ENCODE peak calls at places on chromosomes 7 and 10, in five cellular contexts. One of them, this sample, is unnamed.

GRCh38 chr7:151696738-151697514 is 177.2 kb upstream of the RHEB start:
- DNase-seq in posterior cingulate gyrus: no peak
- DNase-seq in WTC11: peak; percentile 52
- DNase-seq in aorta: no peak
- DNase-seq in CD8-positive, alpha-beta memory T cell: no peak
- DNase-seq in this sample: no peak

GRCh38 chr7:137574836-137575235 is 231.3 kb upstream of the PTN start:
- DNase-seq in posterior cingulate gyrus: no peak
- DNase-seq in WTC11: no peak
- DNase-seq in aorta: no peak
- DNase-seq in CD8-positive, alpha-beta memory T cell: no peak
- DNase-seq in this sample: no peak

GRCh38 chr10:76382381-76382851 is 951.0 kb downstream of the LRMDA start:
- DNase-seq in posterior cingulate gyrus: no peak
- DNase-seq in WTC11: no peak
- DNase-seq in aorta: no peak
- DNase-seq in CD8-positive, alpha-beta memory T cell: no peak
- DNase-seq in this sample: no peak

GRCh38 chr7:1432411-1433082 is 26.7 kb downstream of the MICALL2 start:
- DNase-seq in posterior cingulate gyrus: peak; percentile 76
- DNase-seq in WTC11: peak; percentile 89
- DNase-seq in aorta: peak; percentile 79
- DNase-seq in CD8-positive, alpha-beta memory T cell: peak; percentile 74
- DNase-seq in this sample: peak; percentile 86

GRCh38 chr7:63789378-63790176 is 209.1 kb upstream of the ZNF722 start:
- DNase-seq in posterior cingulate gyrus: no peak
- DNase-seq in WTC11: no peak
- DNase-seq in aorta: no peak
- DNase-seq in CD8-positive, alpha-beta memory T cell: no peak
- DNase-seq in this sample: peak; percentile 66

GRCh38 chr10:72242675-72243074 is 26.6 kb upstream of the ASCC1 start:
- DNase-seq in posterior cingulate gyrus: peak; percentile 18
- DNase-seq in WTC11: no peak
- DNase-seq in aorta: peak; percentile 84
- DNase-seq in CD8-positive, alpha-beta memory T cell: no peak
- DNase-seq in this sample: peak; percentile 76

GRCh38 chr10:14798631-14799030 is 23.9 kb upstream of the FAM107B start:
- DNase-seq in posterior cingulate gyrus: no peak
- DNase-seq in WTC11: no peak
- DNase-seq in aorta: no peak
- DNase-seq in CD8-positive, alpha-beta memory T cell: no peak
- DNase-seq in this sample: no peak

GRCh38 chr10:133050376-133050775 is 37.3 kb upstream of the ADGRA1 start:
- DNase-seq in posterior cingulate gyrus: no peak
- DNase-seq in WTC11: no peak
- DNase-seq in aorta: no peak
- DNase-seq in CD8-positive, alpha-beta memory T cell: no peak
- DNase-seq in this sample: peak; percentile 17

GRCh38 chr10:10796061-10796773 is 221.5 kb upstream of the CELF2 start:
- DNase-seq in posterior cingulate gyrus: no peak
- DNase-seq in WTC11: no peak
- DNase-seq in aorta: no peak
- DNase-seq in CD8-positive, alpha-beta memory T cell: no peak
- DNase-seq in this sample: no peak

GRCh38 chr10:58555170-58555929 is 42.7 kb downstream of the BICC1 start:
- DNase-seq in posterior cingulate gyrus: no peak
- DNase-seq in WTC11: no peak
- DNase-seq in aorta: no peak
- DNase-seq in CD8-positive, alpha-beta memory T cell: no peak
- DNase-seq in this sample: no peak

GRCh38 chr7:135342887-135343286 is 109.2 kb downstream of the STRA8 start:
- DNase-seq in posterior cingulate gyrus: peak; percentile 37
- DNase-seq in WTC11: no peak
- DNase-seq in aorta: no peak
- DNase-seq in CD8-positive, alpha-beta memory T cell: no peak
- DNase-seq in this sample: no peak

GRCh38 chr7:157599491-157599890 is 262.7 kb downstream of the DNAJB6 start:
- DNase-seq in posterior cingulate gyrus: no peak
- DNase-seq in WTC11: no peak
- DNase-seq in aorta: no peak
- DNase-seq in CD8-positive, alpha-beta memory T cell: no peak
- DNase-seq in this sample: no peak

GRCh38 chr7:80771523-80771922 is 133.1 kb downstream of the CD36 start:
- DNase-seq in posterior cingulate gyrus: no peak
- DNase-seq in WTC11: no peak
- DNase-seq in aorta: no peak
- DNase-seq in CD8-positive, alpha-beta memory T cell: no peak
- DNase-seq in this sample: no peak

GRCh38 chr7:37495574-37496184 is 47.0 kb upstream of the ELMO1 start:
- DNase-seq in posterior cingulate gyrus: no peak
- DNase-seq in WTC11: no peak
- DNase-seq in aorta: no peak
- DNase-seq in CD8-positive, alpha-beta memory T cell: no peak
- DNase-seq in this sample: no peak

GRCh38 chr7:144763291-144763690 is 72.6 kb downstream of the TPK1 start:
- DNase-seq in posterior cingulate gyrus: no peak
- DNase-seq in WTC11: no peak
- DNase-seq in aorta: no peak
- DNase-seq in CD8-positive, alpha-beta memory T cell: no peak
- DNase-seq in this sample: no peak

GRCh38 chr7:127484954-127485353 is 92.4 kb upstream of the ZNF800 start:
- DNase-seq in posterior cingulate gyrus: no peak
- DNase-seq in WTC11: no peak
- DNase-seq in aorta: no peak
- DNase-seq in CD8-positive, alpha-beta memory T cell: no peak
- DNase-seq in this sample: no peak

GRCh38 chr10:71081912-71082311 is 130.5 kb upstream of the UNC5B start:
- DNase-seq in posterior cingulate gyrus: no peak
- DNase-seq in WTC11: peak; percentile 3
- DNase-seq in aorta: no peak
- DNase-seq in CD8-positive, alpha-beta memory T cell: no peak
- DNase-seq in this sample: no peak

GRCh38 chr7:30985756-30986155 is 22.0 kb downstream of the GHRHR start:
- DNase-seq in posterior cingulate gyrus: no peak
- DNase-seq in WTC11: no peak
- DNase-seq in aorta: no peak
- DNase-seq in CD8-positive, alpha-beta memory T cell: no peak
- DNase-seq in this sample: no peak

GRCh38 chr7:157276731-157277562 is 59.9 kb upstream of the DNAJB6 start:
- DNase-seq in posterior cingulate gyrus: no peak
- DNase-seq in WTC11: no peak
- DNase-seq in aorta: peak; percentile 72
- DNase-seq in CD8-positive, alpha-beta memory T cell: no peak
- DNase-seq in this sample: peak; percentile 80

GRCh38 chr7:156752371-156753297 is 112.1 kb downstream of the RNF32 start:
- DNase-seq in posterior cingulate gyrus: no peak
- DNase-seq in WTC11: no peak
- DNase-seq in aorta: no peak
- DNase-seq in CD8-positive, alpha-beta memory T cell: no peak
- DNase-seq in this sample: no peak

GRCh38 chr7:135111379-135111778 is 36.5 kb upstream of the TMEM140 start:
- DNase-seq in posterior cingulate gyrus: no peak
- DNase-seq in WTC11: no peak
- DNase-seq in aorta: no peak
- DNase-seq in CD8-positive, alpha-beta memory T cell: no peak
- DNase-seq in this sample: no peak

GRCh38 chr10:21849624-21850023 is 153.9 kb downstream of the DNAJC1 start:
- DNase-seq in posterior cingulate gyrus: no peak
- DNase-seq in WTC11: no peak
- DNase-seq in aorta: no peak
- DNase-seq in CD8-positive, alpha-beta memory T cell: no peak
- DNase-seq in this sample: no peak

GRCh38 chr7:50379082-50379481 is 71.1 kb downstream of the FIGNL1 start:
- DNase-seq in posterior cingulate gyrus: no peak
- DNase-seq in WTC11: peak; percentile 69
- DNase-seq in aorta: no peak
- DNase-seq in CD8-positive, alpha-beta memory T cell: no peak
- DNase-seq in this sample: no peak

GRCh38 chr7:2309889-2310331 is 4.3 kb downstream of the SNX8 start:
- DNase-seq in posterior cingulate gyrus: no peak
- DNase-seq in WTC11: peak; percentile 68
- DNase-seq in aorta: no peak
- DNase-seq in CD8-positive, alpha-beta memory T cell: no peak
- DNase-seq in this sample: no peak

GRCh38 chr10:102642553-102643345 is 1.5 kb upstream of the TRIM8 start:
- DNase-seq in posterior cingulate gyrus: peak; percentile 65
- DNase-seq in WTC11: peak; percentile 52
- DNase-seq in aorta: peak; percentile 78
- DNase-seq in CD8-positive, alpha-beta memory T cell: peak; percentile 38
- DNase-seq in this sample: peak; percentile 85

GRCh38 chr10:84696610-84697009 is 368.2 kb downstream of the CCSER2 start:
- DNase-seq in posterior cingulate gyrus: no peak
- DNase-seq in WTC11: no peak
- DNase-seq in aorta: no peak
- DNase-seq in CD8-positive, alpha-beta memory T cell: no peak
- DNase-seq in this sample: no peak

GRCh38 chr7:135151162-135151932 is 3.5 kb downstream of the TMEM140 start:
- DNase-seq in posterior cingulate gyrus: no peak
- DNase-seq in WTC11: no peak
- DNase-seq in aorta: peak; percentile 58
- DNase-seq in CD8-positive, alpha-beta memory T cell: no peak
- DNase-seq in this sample: no peak

GRCh38 chr7:6536899-6537298 is 14.4 kb downstream of the GRID2IP start:
- DNase-seq in posterior cingulate gyrus: no peak
- DNase-seq in WTC11: peak; percentile 87
- DNase-seq in aorta: no peak
- DNase-seq in CD8-positive, alpha-beta memory T cell: no peak
- DNase-seq in this sample: no peak

GRCh38 chr10:5148678-5149032 is 36.3 kb downstream of the AKR1C8 start:
- DNase-seq in posterior cingulate gyrus: no peak
- DNase-seq in WTC11: no peak
- DNase-seq in aorta: no peak
- DNase-seq in CD8-positive, alpha-beta memory T cell: no peak
- DNase-seq in this sample: no peak

GRCh38 chr10:103466734-103467133 is 8.0 kb upstream of the CALHM1 start:
- DNase-seq in posterior cingulate gyrus: no peak
- DNase-seq in WTC11: no peak
- DNase-seq in aorta: no peak
- DNase-seq in CD8-positive, alpha-beta memory T cell: no peak
- DNase-seq in this sample: no peak

GRCh38 chr7:45897042-45897690 is 8.9 kb downstream of the IGFBP1 start:
- DNase-seq in posterior cingulate gyrus: no peak
- DNase-seq in WTC11: no peak
- DNase-seq in aorta: no peak
- DNase-seq in CD8-positive, alpha-beta memory T cell: no peak
- DNase-seq in this sample: no peak

GRCh38 chr10:74822583-74823089 is 3.8 kb upstream of the KAT6B start:
- DNase-seq in posterior cingulate gyrus: no peak
- DNase-seq in WTC11: no peak
- DNase-seq in aorta: no peak
- DNase-seq in CD8-positive, alpha-beta memory T cell: no peak
- DNase-seq in this sample: no peak

GRCh38 chr10:44008270-44008916 is 359.7 kb upstream of the ZNF32 start:
- DNase-seq in posterior cingulate gyrus: no peak
- DNase-seq in WTC11: no peak
- DNase-seq in aorta: no peak
- DNase-seq in CD8-positive, alpha-beta memory T cell: no peak
- DNase-seq in this sample: no peak

GRCh38 chr10:16965740-16966447 is 148.7 kb upstream of the RSU1 start:
- DNase-seq in posterior cingulate gyrus: no peak
- DNase-seq in WTC11: no peak
- DNase-seq in aorta: peak; percentile 66
- DNase-seq in CD8-positive, alpha-beta memory T cell: no peak
- DNase-seq in this sample: no peak

GRCh38 chr10:82377608-82378007 is 502.6 kb downstream of the NRG3 start:
- DNase-seq in posterior cingulate gyrus: no peak
- DNase-seq in WTC11: peak; percentile 33
- DNase-seq in aorta: no peak
- DNase-seq in CD8-positive, alpha-beta memory T cell: no peak
- DNase-seq in this sample: no peak

This sample was measured in Right ventricle myocardium inferior.